ENCODE peak calls at places on chromosome 21, in seven cellular contexts. One of them, this sample, is unnamed.

GRCh38 chr21:41508415-41509205 is 652 bp upstream of the TMPRSS2 start:
- DNase-seq in cardiac muscle cell: no peak
- DNase-seq in brain microvascular endothelial cell: no peak
- DNase-seq in CD4-positive, alpha-beta T cell: no peak
- DNase-seq in caudate nucleus: no peak
- DNase-seq in GM23338: peak
- DNase-seq in neural progenitor cell: no peak
- DNase-seq in this sample: no peak

GRCh38 chr21:18468775-18469174 is 65.2 kb upstream of the TMPRSS15 start:
- DNase-seq in GM23338: no peak
- DNase-seq in cardiac muscle cell: no peak
- DNase-seq in neural progenitor cell: no peak
- DNase-seq in caudate nucleus: no peak
- DNase-seq in CD4-positive, alpha-beta T cell: no peak
- DNase-seq in brain microvascular endothelial cell: no peak
- DNase-seq in this sample: no peak

GRCh38 chr21:43306911-43307676 is 119.8 kb downstream of the SIK1 start:
- DNase-seq in brain microvascular endothelial cell: peak
- DNase-seq in neural progenitor cell: no peak
- DNase-seq in GM23338: no peak
- DNase-seq in CD4-positive, alpha-beta T cell: no peak
- DNase-seq in caudate nucleus: no peak
- DNase-seq in cardiac muscle cell: no peak
- DNase-seq in this sample: no peak

GRCh38 chr21:17491716-17492414 is 21.0 kb upstream of the CXADR start:
- DNase-seq in GM23338: no peak
- DNase-seq in CD4-positive, alpha-beta T cell: no peak
- DNase-seq in caudate nucleus: no peak
- DNase-seq in brain microvascular endothelial cell: peak
- DNase-seq in neural progenitor cell: no peak
- DNase-seq in cardiac muscle cell: no peak
- DNase-seq in this sample: no peak

GRCh38 chr21:43712268-43712942 is 6.5 kb upstream of the PDXK start:
- DNase-seq in GM23338: no peak
- DNase-seq in caudate nucleus: no peak
- DNase-seq in neural progenitor cell: no peak
- DNase-seq in brain microvascular endothelial cell: no peak
- DNase-seq in cardiac muscle cell: no peak
- DNase-seq in CD4-positive, alpha-beta T cell: no peak
- DNase-seq in this sample: no peak

GRCh38 chr21:41536076-41536826 is 28.3 kb upstream of the TMPRSS2 start:
- DNase-seq in caudate nucleus: no peak
- DNase-seq in cardiac muscle cell: no peak
- DNase-seq in neural progenitor cell: no peak
- DNase-seq in brain microvascular endothelial cell: no peak
- DNase-seq in GM23338: no peak
- DNase-seq in CD4-positive, alpha-beta T cell: no peak
- DNase-seq in this sample: no peak

GRCh38 chr21:25115021-25115420 is 492.3 kb downstream of the MRPL39 start:
- DNase-seq in caudate nucleus: no peak
- DNase-seq in CD4-positive, alpha-beta T cell: no peak
- DNase-seq in cardiac muscle cell: no peak
- DNase-seq in brain microvascular endothelial cell: no peak
- DNase-seq in neural progenitor cell: no peak
- DNase-seq in GM23338: no peak
- DNase-seq in this sample: no peak

GRCh38 chr21:36656138-36656537 is 42.8 kb upstream of the SIM2 start:
- DNase-seq in CD4-positive, alpha-beta T cell: no peak
- DNase-seq in brain microvascular endothelial cell: no peak
- DNase-seq in cardiac muscle cell: no peak
- DNase-seq in GM23338: no peak
- DNase-seq in caudate nucleus: no peak
- DNase-seq in neural progenitor cell: no peak
- DNase-seq in this sample: no peak

GRCh38 chr21:43703068-43703880 is 15.7 kb upstream of the PDXK start:
- DNase-seq in caudate nucleus: no peak
- DNase-seq in neural progenitor cell: peak
- DNase-seq in CD4-positive, alpha-beta T cell: peak
- DNase-seq in brain microvascular endothelial cell: peak
- DNase-seq in GM23338: peak
- DNase-seq in cardiac muscle cell: peak
- DNase-seq in this sample: peak

GRCh38 chr21:40054403-40054802 is 187.2 kb downstream of the PCP4 start:
- DNase-seq in caudate nucleus: no peak
- DNase-seq in GM23338: no peak
- DNase-seq in CD4-positive, alpha-beta T cell: no peak
- DNase-seq in cardiac muscle cell: no peak
- DNase-seq in neural progenitor cell: no peak
- DNase-seq in brain microvascular endothelial cell: no peak
- DNase-seq in this sample: no peak

GRCh38 chr21:15820327-15820726 is 90.5 kb downstream of the USP25 start:
- DNase-seq in cardiac muscle cell: no peak
- DNase-seq in neural progenitor cell: no peak
- DNase-seq in GM23338: no peak
- DNase-seq in CD4-positive, alpha-beta T cell: no peak
- DNase-seq in brain microvascular endothelial cell: no peak
- DNase-seq in caudate nucleus: no peak
- DNase-seq in this sample: no peak

GRCh38 chr21:43269981-43270670 is 101.3 kb downstream of the CRYAA start:
- DNase-seq in caudate nucleus: no peak
- DNase-seq in cardiac muscle cell: no peak
- DNase-seq in CD4-positive, alpha-beta T cell: no peak
- DNase-seq in brain microvascular endothelial cell: no peak
- DNase-seq in neural progenitor cell: no peak
- DNase-seq in GM23338: no peak
- DNase-seq in this sample: no peak

GRCh38 chr21:15390049-15390448 is 325.2 kb upstream of the NRIP1 start:
- DNase-seq in cardiac muscle cell: no peak
- DNase-seq in caudate nucleus: no peak
- DNase-seq in GM23338: no peak
- DNase-seq in CD4-positive, alpha-beta T cell: no peak
- DNase-seq in neural progenitor cell: no peak
- DNase-seq in brain microvascular endothelial cell: no peak
- DNase-seq in this sample: no peak

GRCh38 chr21:40809673-40810072 is 37.3 kb downstream of the DSCAM start:
- DNase-seq in GM23338: no peak
- DNase-seq in neural progenitor cell: no peak
- DNase-seq in CD4-positive, alpha-beta T cell: no peak
- DNase-seq in cardiac muscle cell: no peak
- DNase-seq in caudate nucleus: no peak
- DNase-seq in brain microvascular endothelial cell: no peak
- DNase-seq in this sample: no peak

GRCh38 chr21:20645344-20645743 is 352.9 kb upstream of the NCAM2 start:
- DNase-seq in GM23338: no peak
- DNase-seq in CD4-positive, alpha-beta T cell: no peak
- DNase-seq in brain microvascular endothelial cell: no peak
- DNase-seq in neural progenitor cell: no peak
- DNase-seq in cardiac muscle cell: no peak
- DNase-seq in caudate nucleus: no peak
- DNase-seq in this sample: no peak

GRCh38 chr21:14995695-14996490 is 68.9 kb downstream of the NRIP1 start:
- DNase-seq in cardiac muscle cell: no peak
- DNase-seq in caudate nucleus: no peak
- DNase-seq in neural progenitor cell: no peak
- DNase-seq in CD4-positive, alpha-beta T cell: no peak
- DNase-seq in brain microvascular endothelial cell: no peak
- DNase-seq in GM23338: peak
- DNase-seq in this sample: no peak

GRCh38 chr21:41222247-41223068 is 54.5 kb downstream of the BACE2 start:
- DNase-seq in caudate nucleus: no peak
- DNase-seq in GM23338: no peak
- DNase-seq in brain microvascular endothelial cell: peak
- DNase-seq in cardiac muscle cell: no peak
- DNase-seq in CD4-positive, alpha-beta T cell: no peak
- DNase-seq in neural progenitor cell: no peak
- DNase-seq in this sample: no peak

GRCh38 chr21:42234464-42235241 is 15.7 kb downstream of the ABCG1 start:
- DNase-seq in neural progenitor cell: peak
- DNase-seq in CD4-positive, alpha-beta T cell: peak
- DNase-seq in cardiac muscle cell: peak
- DNase-seq in brain microvascular endothelial cell: peak
- DNase-seq in caudate nucleus: no peak
- DNase-seq in GM23338: peak
- DNase-seq in this sample: peak

GRCh38 chr21:41247561-41247968 is 69.0 kb upstream of the FAM3B start:
- DNase-seq in caudate nucleus: no peak
- DNase-seq in GM23338: no peak
- DNase-seq in cardiac muscle cell: no peak
- DNase-seq in CD4-positive, alpha-beta T cell: no peak
- DNase-seq in brain microvascular endothelial cell: peak
- DNase-seq in neural progenitor cell: no peak
- DNase-seq in this sample: no peak

GRCh38 chr21:14121719-14122118 is 89.0 kb downstream of the LIPI start:
- DNase-seq in GM23338: no peak
- DNase-seq in caudate nucleus: no peak
- DNase-seq in CD4-positive, alpha-beta T cell: no peak
- DNase-seq in cardiac muscle cell: no peak
- DNase-seq in brain microvascular endothelial cell: no peak
- DNase-seq in neural progenitor cell: no peak
- DNase-seq in this sample: no peak

GRCh38 chr21:26965091-26965566 is 1.8 kb downstream of the ADAMTS5 start:
- DNase-seq in cardiac muscle cell: no peak
- DNase-seq in caudate nucleus: no peak
- DNase-seq in GM23338: no peak
- DNase-seq in neural progenitor cell: no peak
- DNase-seq in brain microvascular endothelial cell: no peak
- DNase-seq in CD4-positive, alpha-beta T cell: no peak
- DNase-seq in this sample: no peak

GRCh38 chr21:30676737-30677136 is 34.1 kb downstream of the KRTAP20-3 start:
- DNase-seq in GM23338: no peak
- DNase-seq in cardiac muscle cell: no peak
- DNase-seq in brain microvascular endothelial cell: no peak
- DNase-seq in caudate nucleus: no peak
- DNase-seq in neural progenitor cell: no peak
- DNase-seq in CD4-positive, alpha-beta T cell: no peak
- DNase-seq in this sample: no peak

GRCh38 chr21:22575165-22575584 is 1577.0 kb downstream of the NCAM2 start:
- DNase-seq in caudate nucleus: no peak
- DNase-seq in GM23338: peak
- DNase-seq in cardiac muscle cell: peak
- DNase-seq in brain microvascular endothelial cell: no peak
- DNase-seq in CD4-positive, alpha-beta T cell: no peak
- DNase-seq in neural progenitor cell: peak
- DNase-seq in this sample: no peak

GRCh38 chr21:35525443-35525842 is 476.3 kb upstream of the RUNX1 start:
- DNase-seq in GM23338: no peak
- DNase-seq in CD4-positive, alpha-beta T cell: no peak
- DNase-seq in caudate nucleus: no peak
- DNase-seq in brain microvascular endothelial cell: peak
- DNase-seq in cardiac muscle cell: no peak
- DNase-seq in neural progenitor cell: no peak
- DNase-seq in this sample: no peak
- H3K27ac ChIP-seq in GM23338: no peak
- H3K27ac ChIP-seq in CD4-positive, alpha-beta T cell: no peak
- H3K27ac ChIP-seq in caudate nucleus: no peak
- H3K27ac ChIP-seq in brain microvascular endothelial cell: no peak
- H3K27ac ChIP-seq in cardiac muscle cell: no peak
- H3K27ac ChIP-seq in neural progenitor cell: no peak
- H3K27ac ChIP-seq in this sample: no peak

GRCh38 chr21:38277501-38278111 is 20.8 kb downstream of the KCNJ15 start:
- DNase-seq in GM23338: no peak
- DNase-seq in cardiac muscle cell: no peak
- DNase-seq in caudate nucleus: no peak
- DNase-seq in brain microvascular endothelial cell: peak
- DNase-seq in CD4-positive, alpha-beta T cell: no peak
- DNase-seq in neural progenitor cell: no peak
- DNase-seq in this sample: no peak
- H3K27ac ChIP-seq in GM23338: no peak
- H3K27ac ChIP-seq in cardiac muscle cell: no peak
- H3K27ac ChIP-seq in caudate nucleus: no peak
- H3K27ac ChIP-seq in brain microvascular endothelial cell: peak
- H3K27ac ChIP-seq in CD4-positive, alpha-beta T cell: no peak
- H3K27ac ChIP-seq in neural progenitor cell: no peak
- H3K27ac ChIP-seq in this sample: no peak

DNA sequence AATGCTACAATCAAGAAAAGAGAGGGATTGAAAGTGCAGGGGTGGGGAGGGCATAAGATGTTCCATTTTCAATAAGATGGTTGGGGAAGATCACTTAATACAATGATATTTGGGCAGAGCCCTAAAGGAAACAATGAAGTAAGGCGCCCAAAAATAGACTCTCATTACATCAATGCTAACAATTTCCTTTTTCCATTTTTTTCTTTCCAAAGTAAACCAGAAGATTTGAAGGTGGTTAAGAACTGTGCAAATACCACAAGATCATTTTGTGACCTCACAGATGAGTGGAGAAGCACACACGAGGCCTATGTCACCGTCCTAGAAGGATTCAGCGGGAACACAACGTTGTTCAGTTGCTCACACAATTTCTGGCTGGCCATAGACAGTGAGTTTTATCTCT is 16.8 kb downstream of the IFNAR2 start:
- DNase-seq in GM23338: no peak
- DNase-seq in cardiac muscle cell: no peak
- DNase-seq in caudate nucleus: no peak
- DNase-seq in CD4-positive, alpha-beta T cell: no peak
- DNase-seq in neural progenitor cell: no peak
- DNase-seq in brain microvascular endothelial cell: no peak
- DNase-seq in this sample: no peak
- H3K27ac ChIP-seq in GM23338: no peak
- H3K27ac ChIP-seq in cardiac muscle cell: no peak
- H3K27ac ChIP-seq in caudate nucleus: no peak
- H3K27ac ChIP-seq in CD4-positive, alpha-beta T cell: peak
- H3K27ac ChIP-seq in neural progenitor cell: no peak
- H3K27ac ChIP-seq in brain microvascular endothelial cell: no peak
- H3K27ac ChIP-seq in this sample: no peak

GRCh38 chr21:29092102-29092959 is 18.9 kb upstream of the CCT8 start:
- DNase-seq in caudate nucleus: no peak
- DNase-seq in brain microvascular endothelial cell: peak
- DNase-seq in neural progenitor cell: no peak
- DNase-seq in cardiac muscle cell: no peak
- DNase-seq in GM23338: no peak
- DNase-seq in CD4-positive, alpha-beta T cell: no peak
- DNase-seq in this sample: no peak

GRCh38 chr21:29096619-29097018 is 23.2 kb upstream of the CCT8 start:
- DNase-seq in caudate nucleus: no peak
- DNase-seq in brain microvascular endothelial cell: no peak
- DNase-seq in CD4-positive, alpha-beta T cell: no peak
- DNase-seq in neural progenitor cell: no peak
- DNase-seq in GM23338: no peak
- DNase-seq in cardiac muscle cell: no peak
- DNase-seq in this sample: no peak

GRCh38 chr21:29098156-29098555 is 24.7 kb upstream of the CCT8 start:
- DNase-seq in neural progenitor cell: no peak
- DNase-seq in cardiac muscle cell: no peak
- DNase-seq in caudate nucleus: no peak
- DNase-seq in GM23338: no peak
- DNase-seq in CD4-positive, alpha-beta T cell: no peak
- DNase-seq in brain microvascular endothelial cell: no peak
- DNase-seq in this sample: no peak

GRCh38 chr21:29091032-29091431 is 17.6 kb upstream of the CCT8 start:
- DNase-seq in GM23338: no peak
- DNase-seq in neural progenitor cell: no peak
- DNase-seq in cardiac muscle cell: no peak
- DNase-seq in CD4-positive, alpha-beta T cell: no peak
- DNase-seq in caudate nucleus: no peak
- DNase-seq in brain microvascular endothelial cell: peak
- DNase-seq in this sample: no peak

GRCh38 chr21:29095203-29095602 is 21.8 kb upstream of the CCT8 start:
- DNase-seq in cardiac muscle cell: no peak
- DNase-seq in GM23338: no peak
- DNase-seq in CD4-positive, alpha-beta T cell: no peak
- DNase-seq in neural progenitor cell: peak
- DNase-seq in caudate nucleus: no peak
- DNase-seq in brain microvascular endothelial cell: no peak
- DNase-seq in this sample: no peak
- H3K27ac ChIP-seq in cardiac muscle cell: no peak
- H3K27ac ChIP-seq in GM23338: no peak
- H3K27ac ChIP-seq in CD4-positive, alpha-beta T cell: no peak
- H3K27ac ChIP-seq in neural progenitor cell: no peak
- H3K27ac ChIP-seq in caudate nucleus: no peak
- H3K27ac ChIP-seq in brain microvascular endothelial cell: no peak
- H3K27ac ChIP-seq in this sample: no peak